ENCODE peak calls at places on chromosomes 4 and X, in eight cellular contexts. R, X, B, J, Q, K, D and U are unnamed samples.

GRCh38 chr4:164700471-164700870 is 53.5 kb upstream of the SMIM31 start:
- DNase-seq in R (peak), X (no peak), B (no peak), J (peak), Q (peak), K (peak), D (no peak), U (peak)

GRCh38 chr4:40550900-40551546 is 78.6 kb downstream of the RBM47 start:
- DNase-seq in R (peak), X (peak), B (peak), J (no peak), Q (peak), K (no peak), D (peak), U (peak)

GRCh38 chrX:118254611-118255010 is 91.3 kb upstream of the WDR44 start:
- DNase-seq in R (peak), X (peak), B (peak), J (peak), Q (peak), K (no peak), D (peak), U (peak)

GRCh38 chrX:113833656-113834055 is 750.2 kb upstream of the HTR2C start:
- DNase-seq in R (no peak), X (no peak), B (no peak), J (no peak), Q (no peak), K (no peak), D (no peak), U (no peak)

GRCh38 chr4:8082517-8083055 is 76.0 kb downstream of the ABLIM2 start:
- DNase-seq in R (no peak), X (no peak), B (no peak), J (no peak), Q (no peak), K (no peak), D (no peak), U (no peak)

GRCh38 chr4:121989715-121990114 is 37.9 kb upstream of the TRPC3 start:
- DNase-seq in R (no peak), X (no peak), B (peak), J (no peak), Q (no peak), K (no peak), D (no peak), U (no peak)

GRCh38 chrX:12975999-12976558 is 1.2 kb downstream of the TMSB4X start:
- DNase-seq in R (no peak), X (peak), B (peak), J (peak), Q (no peak), K (peak), D (no peak), U (peak)

GRCh38 chrX:93538575-93538974 is 134.8 kb downstream of the NAP1L3 start:
- DNase-seq in R (no peak), X (no peak), B (no peak), J (no peak), Q (no peak), K (no peak), D (no peak), U (no peak)

GRCh38 chr4:188887905-188888304 is 748.7 kb downstream of the TRIML1 start:
- DNase-seq in R (no peak), X (no peak), B (no peak), J (no peak), Q (no peak), K (no peak), D (no peak), U (no peak)

GRCh38 chr4:178462710-178463109 is 1020.5 kb upstream of the AGA start:
- DNase-seq in R (no peak), X (no peak), B (no peak), J (no peak), Q (no peak), K (no peak), D (no peak), U (no peak)

GRCh38 chrX:104315555-104315954 is 60.8 kb upstream of the ESX1 start:
- DNase-seq in R (no peak), X (peak), B (peak), J (no peak), Q (no peak), K (no peak), D (no peak), U (no peak)

GRCh38 chr4:188168621-188169020 is 29.4 kb downstream of the TRIML1 start:
- DNase-seq in R (no peak), X (no peak), B (no peak), J (no peak), Q (peak), K (no peak), D (no peak), U (no peak)

GRCh38 chr4:128862608-128863313 is 53.3 kb downstream of the JADE1 start:
- DNase-seq in R (peak), X (no peak), B (peak), J (no peak), Q (no peak), K (peak), D (peak), U (no peak)

GRCh38 chrX:51459125-51459524 is 37.3 kb downstream of the NUDT11 start:
- DNase-seq in R (no peak), X (peak), B (peak), J (no peak), Q (no peak), K (no peak), D (peak), U (no peak)

GRCh38 chrX:150983526-150984163 is 510 bp downstream of the HMGB3 start:
- DNase-seq in R (peak), X (no peak), B (no peak), J (no peak), Q (no peak), K (no peak), D (no peak), U (no peak)

GRCh38 chrX:133970021-133970550 is 15.3 kb downstream of the GPC3 start:
- DNase-seq in R (no peak), X (no peak), B (no peak), J (no peak), Q (no peak), K (no peak), D (no peak), U (no peak)

GRCh38 chr4:107034982-107035710 is 967 bp downstream of the DKK2 start:
- DNase-seq in R (no peak), X (peak), B (peak), J (peak), Q (peak), K (peak), D (no peak), U (peak)

GRCh38 chr4:1573830-1574459 is 110.2 kb downstream of the FAM53A start:
- DNase-seq in R (no peak), X (no peak), B (no peak), J (no peak), Q (no peak), K (peak), D (no peak), U (no peak)

GRCh38 chrX:28135378-28136047 is 154.3 kb upstream of the DCAF8L1 start:
- DNase-seq in R (no peak), X (no peak), B (peak), J (no peak), Q (no peak), K (no peak), D (no peak), U (no peak)

GRCh38 chrX:112867570-112867969 is 26.9 kb upstream of the AMOT start:
- DNase-seq in R (no peak), X (no peak), B (no peak), J (no peak), Q (no peak), K (no peak), D (no peak), U (no peak)